ENCODE peak calls at places on chromosomes 11 and 22, in five cellular contexts. One of them, this sample, is unnamed.

GRCh38 chr11:65437436-65438227 is 15.0 kb downstream of the NEAT1 start:
- DNase-seq in LNCaP clone FGC: no peak
- DNase-seq in H9: no peak
- DNase-seq in fibroblast of pulmonary artery: peak
- DNase-seq in heart right ventricle: no peak
- DNase-seq in this sample: no peak

GRCh38 chr11:8079111-8079675 is 1.8 kb upstream of the TUB start:
- DNase-seq in LNCaP clone FGC: no peak
- DNase-seq in heart right ventricle: no peak
- DNase-seq in fibroblast of pulmonary artery: no peak
- DNase-seq in H9: no peak
- DNase-seq in this sample: no peak

GRCh38 chr22:44572414-44573207 is 74.6 kb upstream of the RTL6 start:
- DNase-seq in LNCaP clone FGC: no peak
- DNase-seq in heart right ventricle: no peak
- DNase-seq in fibroblast of pulmonary artery: no peak
- DNase-seq in H9: no peak
- DNase-seq in this sample: peak

GRCh38 chr22:19872779-19873137 is 18.1 kb upstream of the GNB1L start:
- DNase-seq in LNCaP clone FGC: no peak
- DNase-seq in heart right ventricle: no peak
- DNase-seq in fibroblast of pulmonary artery: no peak
- DNase-seq in H9: peak
- DNase-seq in this sample: peak

GRCh38 chr11:35011944-35012343 is 95.5 kb downstream of the PDHX start:
- DNase-seq in fibroblast of pulmonary artery: no peak
- DNase-seq in LNCaP clone FGC: no peak
- DNase-seq in H9: no peak
- DNase-seq in heart right ventricle: no peak
- DNase-seq in this sample: peak

GRCh38 chr11:90310210-90310609 is 87.4 kb upstream of the CHORDC1 start:
- DNase-seq in H9: no peak
- DNase-seq in fibroblast of pulmonary artery: no peak
- DNase-seq in heart right ventricle: no peak
- DNase-seq in LNCaP clone FGC: no peak
- DNase-seq in this sample: no peak

GRCh38 chr11:2708757-2709281 is 9.0 kb upstream of the KCNQ1OT1 start:
- DNase-seq in H9: no peak
- DNase-seq in LNCaP clone FGC: no peak
- DNase-seq in heart right ventricle: peak
- DNase-seq in fibroblast of pulmonary artery: peak
- DNase-seq in this sample: no peak

GRCh38 chr11:67484847-67485311 is 2.1 kb downstream of the AIP start:
- DNase-seq in LNCaP clone FGC: no peak
- DNase-seq in heart right ventricle: no peak
- DNase-seq in fibroblast of pulmonary artery: no peak
- DNase-seq in H9: no peak
- DNase-seq in this sample: peak

GRCh38 chr11:79189055-79189454 is 251.8 kb downstream of the TENM4 start:
- DNase-seq in LNCaP clone FGC: no peak
- DNase-seq in H9: no peak
- DNase-seq in heart right ventricle: no peak
- DNase-seq in fibroblast of pulmonary artery: no peak
- DNase-seq in this sample: no peak

GRCh38 chr11:132278801-132279574 is 908.6 kb downstream of the NTM start:
- DNase-seq in heart right ventricle: no peak
- DNase-seq in LNCaP clone FGC: no peak
- DNase-seq in H9: no peak
- DNase-seq in fibroblast of pulmonary artery: peak
- DNase-seq in this sample: no peak

GRCh38 chr11:69213315-69213714 is 57.6 kb downstream of the SMIM38 start:
- DNase-seq in heart right ventricle: no peak
- DNase-seq in H9: peak
- DNase-seq in LNCaP clone FGC: no peak
- DNase-seq in fibroblast of pulmonary artery: no peak
- DNase-seq in this sample: peak

GRCh38 chr11:65279713-65280459 is 18.1 kb downstream of the POLA2 start:
- DNase-seq in H9: no peak
- DNase-seq in fibroblast of pulmonary artery: peak
- DNase-seq in LNCaP clone FGC: no peak
- DNase-seq in heart right ventricle: no peak
- DNase-seq in this sample: peak

GRCh38 chr11:126992065-126992803 is 8.3 kb downstream of the KIRREL3 start:
- DNase-seq in fibroblast of pulmonary artery: peak
- DNase-seq in heart right ventricle: no peak
- DNase-seq in LNCaP clone FGC: no peak
- DNase-seq in H9: no peak
- DNase-seq in this sample: no peak

GRCh38 chr11:100923555-100923954 is 206.1 kb downstream of the PGR start:
- DNase-seq in fibroblast of pulmonary artery: peak
- DNase-seq in H9: no peak
- DNase-seq in heart right ventricle: no peak
- DNase-seq in LNCaP clone FGC: no peak
- DNase-seq in this sample: no peak

GRCh38 chr22:39254789-39255298 is 10.1 kb upstream of the PDGFB start:
- DNase-seq in fibroblast of pulmonary artery: peak
- DNase-seq in heart right ventricle: no peak
- DNase-seq in H9: no peak
- DNase-seq in LNCaP clone FGC: no peak
- DNase-seq in this sample: peak

GRCh38 chr11:118142809-118143208 is 9.8 kb downstream of the SCN4B start:
- DNase-seq in H9: no peak
- DNase-seq in fibroblast of pulmonary artery: no peak
- DNase-seq in heart right ventricle: no peak
- DNase-seq in LNCaP clone FGC: no peak
- DNase-seq in this sample: peak

GRCh38 chr11:111429066-111429506 is 50.0 kb upstream of the POU2AF1 start:
- DNase-seq in heart right ventricle: no peak
- DNase-seq in fibroblast of pulmonary artery: peak
- DNase-seq in H9: peak
- DNase-seq in LNCaP clone FGC: no peak
- DNase-seq in this sample: peak

GRCh38 chr22:45490836-45491235 is 11.8 kb upstream of the FBLN1 start:
- DNase-seq in H9: no peak
- DNase-seq in LNCaP clone FGC: no peak
- DNase-seq in heart right ventricle: no peak
- DNase-seq in fibroblast of pulmonary artery: no peak
- DNase-seq in this sample: no peak

GRCh38 chr11:20315800-20316199 is 47.7 kb upstream of the HTATIP2 start:
- DNase-seq in LNCaP clone FGC: no peak
- DNase-seq in H9: no peak
- DNase-seq in heart right ventricle: no peak
- DNase-seq in fibroblast of pulmonary artery: no peak
- DNase-seq in this sample: no peak

GRCh38 chr22:49521787-49522224 is 305.9 kb downstream of the BRD1 start:
- DNase-seq in heart right ventricle: no peak
- DNase-seq in LNCaP clone FGC: no peak
- DNase-seq in H9: no peak
- DNase-seq in fibroblast of pulmonary artery: no peak
- DNase-seq in this sample: no peak

GRCh38 chr11:117392001-117392690 is 64.5 kb downstream of the CEP164 start:
- DNase-seq in fibroblast of pulmonary artery: no peak
- DNase-seq in LNCaP clone FGC: no peak
- DNase-seq in heart right ventricle: no peak
- DNase-seq in H9: no peak
- DNase-seq in this sample: no peak

GRCh38 chr11:84249344-84250135 is 963.4 kb upstream of the CCDC90B start:
- DNase-seq in H9: no peak
- DNase-seq in fibroblast of pulmonary artery: no peak
- DNase-seq in LNCaP clone FGC: no peak
- DNase-seq in heart right ventricle: no peak
- DNase-seq in this sample: no peak

GRCh38 chr11:130840683-130841082 is 75.6 kb downstream of the SNX19 start:
- DNase-seq in LNCaP clone FGC: no peak
- DNase-seq in heart right ventricle: no peak
- DNase-seq in fibroblast of pulmonary artery: no peak
- DNase-seq in H9: no peak
- DNase-seq in this sample: no peak

GRCh38 chr22:29344137-29344536 is 28.6 kb upstream of the RASL10A start:
- DNase-seq in LNCaP clone FGC: peak
- DNase-seq in heart right ventricle: peak
- DNase-seq in fibroblast of pulmonary artery: peak
- DNase-seq in H9: no peak
- DNase-seq in this sample: no peak

GRCh38 chr11:103110406-103110805 is 1.2 kb downstream of the DYNC2H1 start:
- DNase-seq in LNCaP clone FGC: no peak
- DNase-seq in heart right ventricle: no peak
- DNase-seq in H9: no peak
- DNase-seq in fibroblast of pulmonary artery: peak
- DNase-seq in this sample: no peak
- TF ChIP-seq CTCF in LNCaP clone FGC: peak
- TF ChIP-seq CTCF in heart right ventricle: no peak
- TF ChIP-seq CTCF in H9: no peak
- TF ChIP-seq CTCF in fibroblast of pulmonary artery: peak
- TF ChIP-seq CTCF in this sample: no peak

GRCh38 chr11:97610000-97610399 is 1220.2 kb downstream of the JRKL start:
- DNase-seq in H9: peak
- DNase-seq in LNCaP clone FGC: peak
- DNase-seq in heart right ventricle: no peak
- DNase-seq in fibroblast of pulmonary artery: peak
- DNase-seq in this sample: no peak
- TF ChIP-seq CTCF in H9: peak
- TF ChIP-seq CTCF in LNCaP clone FGC: peak
- TF ChIP-seq CTCF in heart right ventricle: no peak
- TF ChIP-seq CTCF in fibroblast of pulmonary artery: peak
- TF ChIP-seq CTCF in this sample: no peak

DNA sequence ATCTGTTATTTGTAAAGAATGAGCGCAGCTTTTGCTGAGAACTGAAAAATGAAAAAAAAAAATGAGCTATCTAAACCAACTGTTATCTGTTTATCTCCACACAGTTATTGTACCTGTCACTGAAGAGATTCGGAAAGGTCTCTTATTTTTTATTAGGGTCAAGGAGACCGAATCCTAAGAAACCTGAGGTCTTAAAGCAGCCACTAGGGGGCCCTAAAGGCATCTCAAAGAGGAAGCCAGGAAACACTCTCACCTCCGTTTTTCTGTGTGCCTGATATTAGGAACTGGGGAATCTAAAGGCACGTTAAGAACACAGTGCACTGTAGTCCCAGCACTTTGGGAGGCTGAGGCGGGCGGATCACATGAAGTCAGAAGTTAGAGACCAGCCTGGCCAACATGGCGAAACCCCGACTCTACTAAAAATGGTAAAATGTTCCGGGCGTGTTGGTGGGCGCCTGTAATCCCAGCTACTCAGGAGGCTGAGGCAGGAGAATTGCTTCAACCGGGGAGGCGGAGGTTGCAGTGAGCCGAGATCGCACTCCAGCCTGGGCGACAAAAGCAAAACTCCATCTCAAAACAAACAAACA is 3.5 kb upstream of the LARGE1 start:
- DNase-seq in LNCaP clone FGC: peak
- DNase-seq in H9: peak
- DNase-seq in fibroblast of pulmonary artery: peak
- DNase-seq in heart right ventricle: no peak
- DNase-seq in this sample: peak
- TF ChIP-seq CTCF in LNCaP clone FGC: peak
- TF ChIP-seq CTCF in H9: peak
- TF ChIP-seq CTCF in fibroblast of pulmonary artery: peak
- TF ChIP-seq CTCF in heart right ventricle: peak
- TF ChIP-seq CTCF in this sample: peak

GRCh38 chr11:122395282-122395681 is 260.2 kb upstream of the UBASH3B start:
- DNase-seq in LNCaP clone FGC: no peak
- DNase-seq in fibroblast of pulmonary artery: no peak
- DNase-seq in H9: no peak
- DNase-seq in heart right ventricle: no peak
- DNase-seq in this sample: no peak
- TF ChIP-seq CTCF in LNCaP clone FGC: no peak
- TF ChIP-seq CTCF in fibroblast of pulmonary artery: no peak
- TF ChIP-seq CTCF in H9: no peak
- TF ChIP-seq CTCF in heart right ventricle: no peak
- TF ChIP-seq CTCF in this sample: no peak

GRCh38 chr11:33161120-33162005 is at the start of gene CSTF3:
- DNase-seq in heart right ventricle: peak
- DNase-seq in fibroblast of pulmonary artery: peak
- DNase-seq in H9: peak
- DNase-seq in LNCaP clone FGC: peak
- DNase-seq in this sample: peak
- TF ChIP-seq CTCF in heart right ventricle: peak
- TF ChIP-seq CTCF in fibroblast of pulmonary artery: peak
- TF ChIP-seq CTCF in H9: peak
- TF ChIP-seq CTCF in LNCaP clone FGC: no peak
- TF ChIP-seq CTCF in this sample: no peak

DNA sequence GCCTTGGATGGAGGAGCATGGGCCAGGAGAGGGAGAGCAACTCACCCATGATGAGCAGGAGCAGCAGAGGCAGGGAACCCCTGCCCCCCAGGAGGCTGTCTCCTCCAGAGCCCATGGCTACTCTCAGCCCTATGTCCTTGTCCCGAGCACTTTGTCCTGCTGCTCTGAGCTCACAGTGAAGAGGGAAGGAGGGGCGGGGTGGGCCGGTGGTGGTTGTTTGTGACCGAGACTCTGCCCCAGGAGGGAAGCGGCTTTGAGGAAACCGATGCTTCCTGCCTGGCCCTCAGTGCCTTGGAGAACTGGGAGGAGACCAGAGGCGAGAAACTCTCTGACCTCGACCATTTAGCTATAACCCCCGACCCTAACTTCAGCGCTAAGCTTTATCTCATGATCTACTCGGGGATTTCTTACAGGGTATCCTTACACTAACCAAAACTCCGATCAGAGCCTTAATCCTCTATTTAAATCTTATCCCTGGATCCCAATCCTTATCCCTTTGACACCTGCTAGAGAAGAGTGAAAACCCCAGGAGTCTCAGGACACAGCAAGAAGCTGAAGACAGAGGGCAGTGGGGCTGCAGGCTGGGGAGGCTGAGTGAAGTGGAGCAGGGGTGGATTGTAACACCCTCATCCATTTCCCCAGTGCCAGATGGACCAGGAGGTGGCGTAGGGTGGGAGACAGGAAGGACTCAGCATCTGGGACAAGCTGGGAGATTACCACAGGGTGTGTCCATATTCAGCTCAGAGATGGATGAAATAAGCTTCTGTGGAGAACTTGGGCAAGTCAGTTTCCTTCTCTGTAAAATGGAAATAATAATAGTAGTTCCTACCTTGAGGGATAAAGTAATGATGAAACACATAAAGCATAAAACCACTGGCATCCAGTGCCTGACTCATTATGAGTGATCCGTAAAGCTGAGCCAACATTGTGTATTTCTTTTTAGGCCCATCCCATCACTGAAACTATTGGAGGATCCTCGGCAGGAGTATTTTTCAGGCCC is at the start of gene ROBO4:
- DNase-seq in fibroblast of pulmonary artery: peak
- DNase-seq in H9: peak
- DNase-seq in LNCaP clone FGC: no peak
- DNase-seq in heart right ventricle: peak
- DNase-seq in this sample: no peak
- TF ChIP-seq CTCF in fibroblast of pulmonary artery: peak
- TF ChIP-seq CTCF in H9: no peak
- TF ChIP-seq CTCF in LNCaP clone FGC: no peak
- TF ChIP-seq CTCF in heart right ventricle: no peak
- TF ChIP-seq CTCF in this sample: no peak